ENCODE peak calls at places on chromosomes 1 and 21, in four cellular contexts. L is H9, F is IMR-90, D is H1. X is an unnamed sample.

GRCh38 chr1:209670441-209671082 is 4.7 kb upstream of the G0S2 start:
- DNase-seq in L (no peak), D (no peak), F (no peak), X (no peak)

GRCh38 chr1:117712598-117712997 is 106.8 kb downstream of the TENT5C start:
- DNase-seq in F (no peak), L (no peak), D (no peak), X (no peak)

GRCh38 chr1:12138196-12139183 is 28.3 kb upstream of the TNFRSF1B start:
- DNase-seq in F (peak), D (no peak), L (no peak), X (no peak)

GRCh38 chr1:28867850-28868249 is 46.5 kb upstream of the EPB41 start:
- DNase-seq in F (no peak), L (no peak), D (no peak), X (no peak)

GRCh38 chr1:59455206-59455605 is 158.3 kb downstream of the FGGY start:
- DNase-seq in L (no peak), F (peak), D (no peak), X (no peak)

GRCh38 chr1:37020653-37021277 is 13.6 kb downstream of the GRIK3 start:
- DNase-seq in L (peak), F (no peak), D (peak), X (peak)

GRCh38 chr1:162902372-162902771 is 41.4 kb upstream of the CCDC190 start:
- DNase-seq in D (no peak), L (no peak), F (peak), X (no peak)

GRCh38 chr1:20068722-20069121 is 1.3 kb upstream of the PLA2G5 start:
- DNase-seq in F (no peak), D (peak), L (no peak), X (no peak)

GRCh38 chr1:184025242-184025675 is 12.3 kb downstream of the COLGALT2 start:
- DNase-seq in D (no peak), F (peak), L (no peak), X (no peak)

GRCh38 chr1:59422921-59423575 is 126.2 kb downstream of the FGGY start:
- DNase-seq in D (no peak), F (no peak), L (no peak), X (no peak)

GRCh38 chr1:36859926-36860325 is 174.4 kb downstream of the GRIK3 start:
- DNase-seq in L (no peak), F (no peak), D (no peak), X (no peak)

GRCh38 chr21:36454079-36454478 is 25.8 kb downstream of the CLDN14 start:
- DNase-seq in L (no peak), D (no peak), F (no peak), X (no peak)

GRCh38 chr1:55524013-55524412 is 308.8 kb upstream of the USP24 start:
- DNase-seq in D (no peak), L (no peak), F (no peak), X (no peak)

GRCh38 chr1:209643295-209644020 is 8.8 kb downstream of the LAMB3 start:
- DNase-seq in L (no peak), F (no peak), D (no peak), X (no peak)

GRCh38 chr1:222928212-222928611 is 113.4 kb downstream of the DISP1 start:
- DNase-seq in D (peak), L (peak), F (peak), X (peak)

GRCh38 chr1:18256318-18257235 is 149.0 kb downstream of the IGSF21 start:
- DNase-seq in L (peak), D (peak), F (no peak), X (peak)

GRCh38 chr1:20322825-20323612 is 32.3 kb downstream of the VWA5B1 start:
- DNase-seq in F (peak), D (no peak), L (no peak), X (no peak)

GRCh38 chr1:205506409-205507196 is 2.1 kb downstream of the CDK18 start:
- DNase-seq in F (no peak), D (no peak), L (no peak), X (no peak)

GRCh38 chr1:198880818-198881597 is 242.2 kb downstream of the PTPRC start:
- DNase-seq in F (peak), L (no peak), D (no peak), X (no peak)

GRCh38 chr1:17189632-17190525 is 15.0 kb upstream of the PADI1 start:
- DNase-seq in L (no peak), F (peak), D (peak), X (no peak)

GRCh38 chr1:58786184-58786926 is 2.5 kb upstream of the JUN start:
- DNase-seq in D (no peak), F (peak), L (no peak), X (no peak)

GRCh38 chr1:212219679-212220463 is 65.3 kb upstream of the PPP2R5A start:
- DNase-seq in L (no peak), F (peak), D (no peak), X (no peak)

GRCh38 chr1:115807723-115808122 is 33.2 kb downstream of the NHLH2 start:
- DNase-seq in D (peak), F (peak), L (peak), X (peak)

GRCh38 chr1:59089922-59090457 is 206.9 kb upstream of the FGGY start:
- DNase-seq in L (no peak), D (no peak), F (peak), X (no peak)

GRCh38 chr1:100265562-100265930 is 470 bp upstream of the RTCA start:
- DNase-seq in L (no peak), D (no peak), F (peak), X (no peak)

GRCh38 chr1:97826820-97827219 is 94.0 kb downstream of the DPYD start:
- DNase-seq in D (no peak), F (no peak), L (no peak), X (no peak)

GRCh38 chr1:31625180-31625514 is 7.7 kb downstream of the HCRTR1 start:
- DNase-seq in D (no peak), F (no peak), L (no peak), X (no peak)

GRCh38 chr1:116847175-116847574 is 62.5 kb upstream of the PTGFRN start:
- DNase-seq in F (no peak), D (no peak), L (no peak), X (no peak)

GRCh38 chr1:156947127-156947526 is 26.7 kb downstream of the LRRC71 start:
- DNase-seq in D (no peak), L (no peak), F (no peak), X (no peak)

GRCh38 chr1:151130837-151131586 is 15.4 kb downstream of the SEMA6C start:
- DNase-seq in L (peak), F (peak), D (peak), X (peak)

GRCh38 chr1:54710841-54711240 is 4.8 kb upstream of the TTC4 start:
- DNase-seq in L (no peak), F (no peak), D (no peak), X (no peak)

GRCh38 chr1:34057347-34057746 is 107.7 kb downstream of the CSMD2 start:
- DNase-seq in D (peak), F (no peak), L (peak), X (peak)

GRCh38 chr1:221777434-221778072 is 35.7 kb upstream of the DUSP10 start:
- DNase-seq in L (no peak), D (no peak), F (no peak), X (no peak)

DNA sequence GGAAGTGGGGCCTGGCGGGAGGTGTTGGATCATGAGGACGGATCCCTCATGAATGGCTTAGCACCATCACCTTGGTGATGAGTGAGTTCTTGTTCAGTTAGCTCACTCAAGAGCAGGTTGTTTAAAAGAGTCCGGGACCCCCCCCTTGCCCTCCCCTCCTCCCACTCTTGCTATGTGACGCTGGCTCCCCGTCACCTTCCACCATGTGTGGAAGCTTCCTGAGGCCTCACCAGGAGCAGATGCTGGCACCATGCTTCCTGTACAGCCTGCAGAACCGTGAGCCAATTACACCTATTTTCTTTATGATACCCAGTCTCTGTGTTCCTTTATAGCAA is 3.0 kb upstream of the SLC19A1 start:
- DNase-seq in L (no peak), D (no peak), F (no peak), X (no peak)
- H2AFZ ChIP-seq in L (no peak), D (no peak), F (no peak), X (no peak)

GRCh38 chr1:67582625-67583461 is 102.2 kb upstream of the GADD45A start:
- DNase-seq in D (no peak), F (peak), L (no peak), X (no peak)
- H4K8ac ChIP-seq in D (no peak), F (no peak), L (no peak), X (no peak)

GRCh38 chr1:15852036-15852827 is 4.7 kb downstream of the SPEN start:
- DNase-seq in L (no peak), F (peak), D (no peak), X (no peak)

GRCh38 chr1:15851251-15852035 is 3.9 kb downstream of the SPEN start:
- DNase-seq in D (peak), F (no peak), L (no peak), X (no peak)

GRCh38 chr1:15848929-15849774 is 1.6 kb downstream of the SPEN start:
- DNase-seq in L (peak), D (peak), F (peak), X (peak)

GRCh38 chr1:15849775-15850449 is 2.4 kb downstream of the SPEN start:
- DNase-seq in F (peak), D (peak), L (peak), X (peak)

DNA sequence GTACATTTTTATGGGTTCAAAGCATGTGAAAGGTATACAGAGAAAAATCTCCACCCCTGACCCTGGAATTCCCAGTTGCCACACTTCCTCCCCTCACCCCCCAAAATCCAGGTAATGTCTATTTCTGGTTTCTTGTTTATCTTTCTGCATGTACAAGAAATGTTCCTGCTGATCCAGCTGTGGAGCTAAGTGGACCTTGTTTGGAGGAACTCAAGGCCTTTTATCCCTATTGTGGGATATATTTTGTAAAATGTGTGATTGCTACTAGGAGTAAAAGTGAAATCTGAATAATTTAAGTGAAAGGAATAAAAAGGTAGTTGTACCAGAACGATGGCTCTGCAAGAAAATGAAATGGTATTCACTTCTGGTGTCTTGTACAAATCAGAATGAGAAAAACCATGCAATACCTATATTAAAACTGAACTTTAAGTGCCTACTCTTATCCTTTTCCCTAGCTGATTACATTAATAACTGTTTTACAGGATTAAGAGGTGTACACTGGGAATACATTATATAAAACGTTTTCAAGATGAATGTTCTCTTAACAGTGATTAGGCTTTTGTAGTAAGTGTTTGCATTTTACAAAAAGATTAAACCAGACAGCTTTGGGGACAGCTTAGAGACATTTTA is 3.1 kb downstream of the SPEN start:
- DNase-seq in F (no peak), L (no peak), D (peak), X (no peak)
- H3K23ac ChIP-seq in F (peak), L (no peak), D (no peak), X (no peak)

GRCh38 chr1:92792340-92792782 is 7.5 kb upstream of the EVI5 start:
- DNase-seq in F (no peak), L (no peak), D (no peak), X (peak)
- H2AFZ ChIP-seq in F (no peak), L (no peak), D (peak), X (no peak)

X was measured in neuronal stem cell.